ENCODE peak calls at places on chromosomes 11 and 22, in seven cellular contexts. U is hepatocyte, E is neural progenitor cell, J is OCI-LY7, A is SK-N-SH, V is MM.1S, G is GM23248. F is an unnamed sample.

GRCh38 chr11:129035254-129035653 is 92.6 kb upstream of the TP53AIP1 start:
- DNase-seq in U (no peak), E (no peak), J (no peak), A (no peak), V (no peak), G (no peak), F (no peak)

GRCh38 chr22:38271927-38272372 is 860 bp downstream of the TMEM184B start:
- DNase-seq in U (no peak), E (peak), J (no peak), A (no peak), V (peak), G (peak), F (peak)

GRCh38 chr11:102323542-102324261 is 6.4 kb downstream of the BIRC3 start:
- DNase-seq in U (no peak), E (no peak), J (no peak), A (no peak), V (no peak), G (peak), F (no peak)

GRCh38 chr22:20388200-20388599 is 5.8 kb upstream of the ZNF74 start:
- DNase-seq in U (no peak), E (no peak), J (no peak), A (no peak), V (peak), G (no peak), F (no peak)

GRCh38 chr11:73372371-73372993 is 3.7 kb upstream of the RELT start:
- DNase-seq in U (no peak), E (peak), J (peak), A (no peak), V (peak), G (peak), F (peak)

GRCh38 chr22:46612904-46613605 is 7.1 kb upstream of the GRAMD4 start:
- DNase-seq in U (no peak), E (no peak), J (no peak), A (peak), V (no peak), G (no peak), F (no peak)

GRCh38 chr22:19576460-19577421 is 52.5 kb upstream of the CLDN5 start:
- DNase-seq in U (peak), E (peak), J (peak), A (peak), V (no peak), G (peak), F (peak)

GRCh38 chr22:49769691-49770315 is 57.9 kb downstream of the BRD1 start:
- DNase-seq in U (no peak), E (no peak), J (no peak), A (no peak), V (no peak), G (no peak), F (no peak)

GRCh38 chr22:46551996-46552395 is 14.6 kb upstream of the CELSR1 start:
- DNase-seq in U (no peak), E (no peak), J (no peak), A (no peak), V (no peak), G (no peak), F (no peak)

GRCh38 chr11:75563978-75564552 is 2.0 kb downstream of the SERPINH1 start:
- DNase-seq in U (peak), E (peak), J (no peak), A (no peak), V (no peak), G (peak), F (peak)

GRCh38 chr11:44628730-44629361 is 63.4 kb downstream of the CD82 start:
- DNase-seq in U (peak), E (no peak), J (no peak), A (no peak), V (no peak), G (no peak), F (no peak)

GRCh38 chr11:46918087-46918751 is at the start of gene LRP4:
- DNase-seq in U (peak), E (peak), J (peak), A (peak), V (peak), G (peak), F (peak)

GRCh38 chr11:31767066-31767465 is 44.1 kb downstream of the PAX6 start:
- DNase-seq in U (no peak), E (no peak), J (no peak), A (no peak), V (no peak), G (no peak), F (peak)

GRCh38 chr11:59028105-59028504 is 58.0 kb upstream of the GLYATL1B start:
- DNase-seq in U (no peak), E (no peak), J (no peak), A (no peak), V (no peak), G (no peak), F (no peak)

GRCh38 chr22:25067851-25068421 is 115.4 kb downstream of the KIAA1671 start:
- DNase-seq in U (no peak), E (no peak), J (no peak), A (peak), V (peak), G (peak), F (no peak)

GRCh38 chr11:19101803-19102520 is 15.0 kb upstream of the ZDHHC13 start:
- DNase-seq in U (peak), E (no peak), J (no peak), A (no peak), V (no peak), G (no peak), F (no peak)

GRCh38 chr11:19100885-19101284 is 16.1 kb upstream of the ZDHHC13 start:
- DNase-seq in U (no peak), E (no peak), J (no peak), A (no peak), V (no peak), G (no peak), F (no peak)

DNA sequence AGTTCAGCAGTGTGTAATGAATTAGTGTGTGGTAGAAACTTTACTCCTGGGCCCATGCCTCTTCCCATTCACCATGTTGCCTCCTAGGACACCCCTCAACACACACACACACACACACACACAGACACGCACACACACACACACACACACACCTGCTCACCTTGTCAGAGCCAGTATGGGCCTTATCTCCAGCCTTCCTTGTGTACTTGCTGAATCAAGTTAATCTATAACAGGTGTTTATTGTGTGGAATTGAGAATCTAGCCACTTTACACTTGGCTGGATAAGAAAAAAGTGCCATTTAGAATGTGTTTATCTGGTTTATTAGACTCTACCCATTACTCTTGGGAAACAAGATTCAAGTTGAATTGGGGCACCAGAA is 14.5 kb upstream of the ZDHHC13 start:
- DNase-seq in U (peak), E (no peak), J (no peak), A (no peak), V (no peak), G (no peak), F (no peak)
- TF ChIP-seq EZH2phosphoT487 in U (no peak), E (no peak), J (no peak), A (no peak), V (no peak), G (no peak), F (no peak)

GRCh38 chr22:30296324-30296723 is 7.0 kb upstream of the CASTOR1 start:
- DNase-seq in U (no peak), E (no peak), J (no peak), A (no peak), V (no peak), G (no peak), F (no peak)

GRCh38 chr22:30299322-30299721 is 10.0 kb upstream of the CASTOR1 start:
- DNase-seq in U (no peak), E (no peak), J (no peak), A (no peak), V (no peak), G (no peak), F (no peak)

GRCh38 chr22:30297276-30298004 is 8.1 kb upstream of the CASTOR1 start:
- DNase-seq in U (no peak), E (no peak), J (no peak), A (no peak), V (no peak), G (no peak), F (no peak)

GRCh38 chr22:30296851-30297250 is 7.5 kb upstream of the CASTOR1 start:
- DNase-seq in U (no peak), E (no peak), J (no peak), A (no peak), V (no peak), G (no peak), F (no peak)

GRCh38 chr22:30298005-30298701 is 8.8 kb upstream of the CASTOR1 start:
- DNase-seq in U (peak), E (no peak), J (no peak), A (no peak), V (no peak), G (no peak), F (no peak)
- H3K4me2 ChIP-seq in U (no peak), E (no peak), J (no peak), A (no peak), V (no peak), G (no peak), F (no peak)

GRCh38 chr11:20518323-20518834 is 81.0 kb upstream of the SLC6A5 start:
- DNase-seq in U (no peak), E (no peak), J (no peak), A (no peak), V (no peak), G (no peak), F (no peak)

GRCh38 chr11:20522536-20522935 is 76.9 kb upstream of the SLC6A5 start:
- DNase-seq in U (no peak), E (peak), J (no peak), A (no peak), V (no peak), G (no peak), F (peak)
- TF ChIP-seq EZH2phosphoT487 in U (no peak), E (peak), J (no peak), A (no peak), V (no peak), G (no peak), F (no peak)

GRCh38 chr22:33575041-33575440 is 345.2 kb downstream of the LARGE1 start:
- DNase-seq in U (no peak), E (no peak), J (no peak), A (no peak), V (no peak), G (no peak), F (no peak)

GRCh38 chr22:33570110-33570509 is 350.2 kb downstream of the LARGE1 start:
- DNase-seq in U (no peak), E (no peak), J (peak), A (no peak), V (no peak), G (no peak), F (peak)

GRCh38 chr22:33569547-33569946 is 350.7 kb downstream of the LARGE1 start:
- DNase-seq in U (no peak), E (no peak), J (no peak), A (no peak), V (no peak), G (no peak), F (peak)

GRCh38 chr22:33576205-33576604 is 344.1 kb downstream of the LARGE1 start:
- DNase-seq in U (no peak), E (no peak), J (peak), A (no peak), V (no peak), G (no peak), F (no peak)

GRCh38 chr22:33573479-33573878 is 346.8 kb downstream of the LARGE1 start:
- DNase-seq in U (peak), E (no peak), J (no peak), A (no peak), V (no peak), G (no peak), F (no peak)
- H3K4me2 ChIP-seq in U (peak), E (no peak), J (no peak), A (no peak), V (no peak), G (no peak), F (no peak)

GRCh38 chr11:83645561-83645960 is 359.4 kb upstream of the CCDC90B start:
- DNase-seq in U (no peak), E (no peak), J (no peak), A (no peak), V (no peak), G (no peak), F (no peak)

GRCh38 chr11:83649468-83649915 is 363.3 kb upstream of the CCDC90B start:
- DNase-seq in U (peak), E (no peak), J (no peak), A (no peak), V (no peak), G (no peak), F (peak)

GRCh38 chr11:83643115-83643514 is 356.9 kb upstream of the CCDC90B start:
- DNase-seq in U (no peak), E (no peak), J (no peak), A (no peak), V (peak), G (no peak), F (no peak)

GRCh38 chr11:83648610-83649467 is 362.7 kb upstream of the CCDC90B start:
- DNase-seq in U (peak), E (peak), J (no peak), A (no peak), V (no peak), G (peak), F (peak)
- TF ChIP-seq EZH2phosphoT487 in U (no peak), E (no peak), J (no peak), A (no peak), V (no peak), G (no peak), F (no peak)